ENCODE peak calls at places on chromosome 6, in eight cellular contexts. S, Z, D, P, F, Q, I and W are unnamed samples.

GRCh38 chr6:167099707-167100106 is 23.2 kb upstream of the CCR6 start:
- DNase-seq in Z (no peak), D (no peak), F (no peak), Q (no peak), I (no peak), P (no peak), S (no peak), W (no peak)

GRCh38 chr6:87656857-87657256 is 45.2 kb downstream of the AKIRIN2 start:
- DNase-seq in Z (no peak), F (no peak), S (no peak), D (no peak), P (no peak), I (no peak), Q (no peak), W (no peak)

GRCh38 chr6:111260570-111261298 is 173.4 kb downstream of the SLC16A10 start:
- DNase-seq in F (no peak), S (no peak), P (no peak), I (no peak), Q (no peak), Z (no peak), D (no peak), W (no peak)

GRCh38 chr6:25889877-25890853 is 16.1 kb upstream of the SLC17A3 start:
- DNase-seq in Q (no peak), P (peak), F (no peak), D (peak), I (no peak), Z (no peak), S (no peak), W (peak)

GRCh38 chr6:25706314-25707014 is 48.1 kb upstream of the SLC17A4 start:
- DNase-seq in Z (no peak), S (peak), I (no peak), D (no peak), Q (no peak), F (no peak), P (peak), W (no peak)

GRCh38 chr6:87514831-87515230 is 42.1 kb downstream of the SLC35A1 start:
- DNase-seq in Q (no peak), Z (no peak), S (no peak), P (no peak), I (no peak), D (no peak), F (no peak), W (no peak)

GRCh38 chr6:25017932-25018581 is 82.3 kb upstream of the RIPOR2 start:
- DNase-seq in D (no peak), P (peak), I (peak), F (no peak), Z (no peak), Q (no peak), S (peak), W (peak)

GRCh38 chr6:2881358-2881885 is 21.7 kb downstream of the SERPINB9 start:
- DNase-seq in I (no peak), Z (no peak), F (no peak), S (no peak), Q (no peak), P (no peak), D (no peak), W (no peak)

GRCh38 chr6:2877960-2878359 is 25.1 kb downstream of the SERPINB9 start:
- DNase-seq in I (no peak), Q (no peak), S (no peak), F (peak), Z (no peak), P (no peak), D (no peak), W (no peak)

GRCh38 chr6:108665495-108666196 is 104.9 kb downstream of the FOXO3 start:
- DNase-seq in P (no peak), D (no peak), F (no peak), Z (no peak), S (no peak), I (no peak), Q (no peak), W (no peak)
- TF ChIP-seq POLR2A in P (no peak), D (no peak), F (no peak), Z (no peak), S (no peak), I (no peak), Q (no peak), W (no peak)

DNA sequence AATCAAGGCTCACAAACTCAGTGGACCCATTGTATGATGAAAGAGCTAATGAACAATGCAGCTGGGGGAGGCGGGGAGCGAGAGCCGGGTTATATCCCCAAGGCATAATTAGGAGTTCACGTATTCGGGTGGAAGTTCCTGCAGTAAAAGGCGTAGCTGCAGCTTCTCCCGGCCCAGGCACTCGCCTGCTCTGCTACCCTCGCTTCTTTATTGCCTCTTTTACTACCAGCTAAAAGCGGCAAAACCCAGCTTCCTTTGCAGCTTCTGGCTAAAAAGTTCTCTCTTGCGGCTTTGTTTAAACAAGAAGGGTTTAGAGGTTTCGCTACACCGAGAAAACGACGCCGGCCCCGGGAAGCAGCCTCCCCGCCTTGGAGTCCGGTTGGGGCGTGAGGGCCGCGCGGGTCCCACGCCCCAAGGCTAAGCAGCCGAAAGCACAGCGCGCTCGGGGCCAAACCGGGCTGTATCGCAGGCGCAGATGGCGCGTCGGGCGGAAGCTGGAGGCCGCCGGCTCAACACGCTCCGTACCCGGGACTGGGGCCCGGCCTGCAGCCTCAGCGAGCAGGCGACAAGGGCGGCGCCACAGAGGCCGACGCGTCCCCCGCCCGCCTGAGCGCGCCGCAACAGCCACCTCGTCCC is 1.6 kb downstream of the ZBTB2 start:
- DNase-seq in S (peak), D (peak), P (peak), Q (no peak), Z (no peak), I (no peak), F (no peak), W (peak)
- TF ChIP-seq POLR2A in S (peak), D (no peak), P (peak), Q (peak), Z (peak), I (peak), F (peak), W (peak)

GRCh38 chr6:32442243-32442667 is 2.6 kb downstream of the HLA-DRA start:
- DNase-seq in F (no peak), Z (no peak), D (no peak), Q (no peak), I (no peak), S (no peak), P (no peak), W (no peak)
- TF ChIP-seq POLR2A in F (no peak), Z (peak), D (no peak), Q (no peak), I (no peak), S (no peak), P (no peak), W (no peak)

DNA sequence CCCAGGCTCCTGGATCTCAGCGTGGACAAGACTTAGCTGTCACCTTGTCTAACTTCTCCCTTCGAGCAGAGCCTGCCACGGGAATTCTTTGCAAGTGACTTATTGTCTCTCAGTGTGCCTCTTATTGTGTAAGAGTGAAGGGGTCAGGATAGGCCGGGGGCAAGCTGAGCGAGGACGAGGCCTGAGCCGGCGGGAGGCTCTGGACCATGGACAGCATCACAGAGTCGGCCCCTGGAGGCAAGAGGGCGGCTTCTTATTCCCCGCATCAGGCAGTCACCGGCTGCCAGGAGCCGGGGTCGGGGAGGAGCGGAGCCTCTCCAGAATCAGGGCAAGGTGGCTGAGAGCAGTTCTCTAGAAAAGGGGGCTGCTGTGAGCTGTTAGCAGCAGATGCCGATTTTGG is 71.1 kb upstream of the CCDC167 start:
- DNase-seq in F (no peak), Z (no peak), D (no peak), S (no peak), I (no peak), Q (no peak), P (no peak), W (no peak)
- TF ChIP-seq POLR2A in F (no peak), Z (no peak), D (no peak), S (no peak), I (no peak), Q (no peak), P (no peak), W (no peak)

DNA sequence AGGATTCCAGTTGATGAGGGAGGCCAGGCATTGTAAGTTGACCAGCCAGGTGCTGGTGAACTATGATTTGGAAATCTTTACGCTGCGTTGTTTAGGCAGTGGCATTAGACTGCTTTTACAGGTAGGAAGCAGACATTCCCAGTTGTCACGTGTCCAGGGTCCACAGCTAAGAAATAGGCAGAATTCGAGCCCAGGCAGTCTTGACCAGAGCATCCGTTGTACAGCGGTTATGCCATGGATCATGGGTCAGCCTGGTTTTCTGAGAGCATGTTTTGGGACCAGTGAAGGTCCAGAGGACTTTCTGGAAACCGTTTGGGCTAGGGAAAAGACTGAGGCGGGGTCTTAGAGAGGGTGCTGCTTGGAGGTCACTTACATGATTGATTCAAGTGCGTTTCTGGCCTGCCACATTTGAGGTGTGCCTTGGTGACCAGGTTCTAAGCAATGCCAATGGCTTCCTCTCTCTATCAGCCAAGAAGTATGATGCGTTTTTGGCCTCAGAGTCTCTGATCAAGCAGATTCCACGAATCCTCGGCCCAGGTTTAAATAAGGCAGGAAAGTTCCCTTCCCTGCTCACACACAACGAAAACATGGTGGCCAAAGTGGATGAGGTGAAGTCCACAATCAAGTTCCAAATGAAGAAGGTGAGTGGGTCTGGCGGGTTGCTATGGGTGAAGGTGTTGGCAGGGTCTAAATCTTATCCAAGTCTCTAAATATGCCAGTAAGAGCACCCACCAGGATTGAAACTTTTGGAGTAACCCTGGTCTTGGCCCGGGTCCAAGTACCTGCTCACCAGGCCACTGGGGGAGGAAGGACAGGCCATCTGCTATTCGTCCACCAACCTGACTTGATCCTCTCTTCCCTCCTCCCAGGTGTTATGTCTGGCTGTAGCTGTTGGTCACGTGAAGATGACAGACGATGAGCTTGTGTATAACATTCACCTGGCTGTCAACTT is 1.8 kb downstream of the RPL10A start:
- DNase-seq in P (no peak), D (peak), F (no peak), S (no peak), Q (no peak), Z (no peak), I (no peak), W (no peak)
- TF ChIP-seq POLR2A in P (no peak), D (no peak), F (no peak), S (no peak), Q (no peak), Z (peak), I (peak), W (no peak)

DNA sequence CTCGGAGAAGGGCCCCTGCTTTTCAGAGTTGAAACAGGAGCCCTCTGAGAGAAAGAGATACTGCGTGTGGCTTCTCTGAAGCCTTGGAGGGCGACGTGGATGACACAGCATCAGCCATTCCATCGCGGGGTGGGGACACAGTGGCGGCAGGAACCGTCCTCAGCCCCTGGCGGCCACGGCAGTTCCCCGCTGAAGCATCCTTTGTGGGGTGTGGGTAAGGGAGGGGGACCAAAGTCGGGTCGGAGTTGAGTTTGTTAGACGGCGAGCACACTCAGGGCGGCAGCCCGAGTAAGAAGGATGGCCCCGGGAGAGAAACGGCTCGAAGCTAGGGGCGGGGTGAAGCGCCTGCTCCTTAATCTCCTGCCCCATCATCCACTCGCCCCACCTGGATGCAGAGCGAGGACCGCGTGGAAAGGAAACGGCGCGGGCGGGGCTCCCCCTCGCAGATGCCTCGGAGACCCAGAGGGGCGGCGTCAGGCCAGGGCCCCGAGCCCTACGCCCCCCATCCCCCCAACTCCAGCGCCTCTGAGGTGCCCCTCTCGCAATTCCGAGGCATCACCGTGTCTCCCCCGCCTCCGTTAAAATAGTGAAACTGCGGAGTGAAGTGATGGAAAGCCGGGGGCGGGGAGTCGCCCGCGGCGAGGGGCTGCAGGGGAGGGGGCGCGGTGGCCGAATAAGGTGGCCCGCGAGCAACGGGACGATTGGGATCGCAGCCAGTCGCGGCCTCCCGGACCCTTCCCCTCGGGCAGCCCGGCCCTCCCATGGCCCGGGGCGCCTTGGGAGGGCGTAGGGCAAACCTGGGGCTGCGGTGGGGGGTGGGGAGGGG is 796 bp upstream of the RREB1 start:
- DNase-seq in S (peak), Q (peak), I (peak), Z (peak), D (peak), F (no peak), P (peak), W (peak)
- TF ChIP-seq POLR2A in S (no peak), Q (no peak), I (peak), Z (peak), D (no peak), F (no peak), P (peak), W (no peak)

GRCh38 chr6:113122060-113122459 is 735.1 kb upstream of the MARCKS start:
- DNase-seq in S (no peak), Q (no peak), Z (no peak), D (no peak), P (no peak), F (no peak), I (no peak), W (no peak)
- TF ChIP-seq POLR2A in S (no peak), Q (no peak), Z (no peak), D (no peak), P (no peak), F (no peak), I (no peak), W (no peak)

DNA sequence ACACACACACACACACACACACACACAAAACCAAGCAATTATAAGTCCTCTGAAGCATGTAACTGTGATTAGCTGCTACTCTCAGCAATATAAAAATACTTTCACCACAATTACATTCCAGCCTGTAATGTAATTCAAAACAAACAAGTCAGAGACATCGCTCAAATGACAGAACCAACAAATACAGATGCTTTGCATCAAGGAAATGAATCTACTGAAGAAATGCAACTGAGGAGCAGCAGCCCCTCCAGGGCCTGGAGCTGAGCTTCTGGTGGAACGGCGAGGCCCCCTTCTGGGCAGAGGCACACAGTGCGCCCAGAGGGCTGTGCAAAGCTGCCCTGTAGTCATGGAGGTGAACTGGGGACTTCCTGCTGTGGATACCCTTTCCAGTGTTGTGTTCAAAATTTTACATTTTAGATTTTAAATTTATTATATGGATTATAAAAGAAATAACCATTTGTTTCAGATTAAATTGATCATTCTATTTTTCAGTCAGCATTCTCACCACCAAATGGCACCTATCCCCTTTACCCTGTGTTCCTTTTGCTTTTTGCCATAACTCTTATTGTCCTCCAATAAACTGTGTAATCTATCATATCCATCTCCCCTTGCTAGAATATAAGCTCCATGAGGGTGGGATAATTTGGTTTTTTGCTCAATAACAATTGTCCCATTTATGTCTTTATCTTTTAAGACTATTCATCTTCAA is 23.2 kb downstream of the ADAT2 start:
- DNase-seq in Z (peak), P (peak), I (peak), S (peak), D (peak), F (no peak), Q (peak), W (peak)
- TF ChIP-seq POLR2A in Z (no peak), P (no peak), I (no peak), S (no peak), D (no peak), F (no peak), Q (no peak), W (no peak)